ENCODE peak calls at places on chromosomes 5 and 9, in nine cellular contexts. D is astrocyte, J is PC-3, V is neural progenitor cell, L is keratinocyte, F is hepatocyte, X is mammary epithelial cell, H is DND-41, Q is PC-9. E is an unnamed sample.

GRCh38 chr5:150599281-150599680 is 41.2 kb upstream of the SYNPO start:
- DNase-seq in F (no peak), H (no peak), D (no peak), X (no peak), L (no peak), Q (no peak), J (no peak), V (no peak), E (no peak)

GRCh38 chr5:36374275-36374862 is 72.7 kb upstream of the RANBP3L start:
- DNase-seq in J (peak), F (no peak), L (no peak), H (no peak), D (peak), V (no peak), Q (no peak), X (peak), E (no peak)

GRCh38 chr9:109627042-109627441 is 128.9 kb upstream of the PTPN3 start:
- DNase-seq in X (no peak), L (no peak), D (no peak), H (no peak), J (no peak), Q (no peak), V (no peak), F (no peak), E (no peak)

GRCh38 chr5:59661939-59662615 is 231.4 kb downstream of the PDE4D start:
- DNase-seq in V (no peak), H (peak), L (no peak), X (no peak), Q (no peak), D (peak), J (no peak), F (no peak), E (no peak)

GRCh38 chr5:2542026-2542425 is 209.5 kb downstream of the IRX2 start:
- DNase-seq in F (no peak), Q (no peak), X (no peak), J (no peak), D (no peak), L (no peak), H (no peak), V (no peak), E (no peak)

GRCh38 chr5:73591698-73592501 is 26.4 kb downstream of the UTP15 start:
- DNase-seq in Q (no peak), D (peak), F (peak), X (peak), V (no peak), H (no peak), J (peak), L (no peak), E (peak)

GRCh38 chr9:110455860-110456259 is 118.2 kb upstream of the TXNDC8 start:
- DNase-seq in J (no peak), L (no peak), H (no peak), F (no peak), X (no peak), D (no peak), V (no peak), Q (no peak), E (no peak)

GRCh38 chr9:112764837-112765236 is 14.3 kb downstream of the SNX30 start:
- DNase-seq in D (no peak), F (peak), H (no peak), X (no peak), V (peak), Q (no peak), J (no peak), L (no peak), E (no peak)

GRCh38 chr5:20034717-20035116 is 46.7 kb upstream of the CDH18 start:
- DNase-seq in X (no peak), H (no peak), Q (no peak), L (no peak), F (no peak), J (peak), V (no peak), D (no peak), E (no peak)

GRCh38 chr5:43227655-43228054 is 35.6 kb downstream of the NIM1K start:
- DNase-seq in D (peak), H (no peak), F (peak), Q (peak), V (peak), L (no peak), J (peak), X (peak), E (peak)
- TF ChIP-seq CTCF in D (peak), H (peak), F (peak), Q (peak), V (peak), L (peak), J (peak), X (peak), E (no peak)

GRCh38 chr5:114358329-114358728 is 3.5 kb upstream of the KCNN2 start:
- DNase-seq in H (no peak), V (no peak), F (no peak), L (no peak), X (no peak), Q (no peak), J (no peak), D (no peak), E (no peak)

GRCh38 chr5:114360816-114361723 is 800 bp upstream of the KCNN2 start:
- DNase-seq in F (peak), X (no peak), V (peak), J (no peak), H (no peak), L (no peak), D (no peak), Q (no peak), E (peak)

GRCh38 chr5:114361724-114362196 is at the start of gene KCNN2:
- DNase-seq in F (peak), X (peak), H (no peak), L (no peak), V (peak), D (peak), J (peak), Q (no peak), E (peak)

GRCh38 chr5:114362197-114362976 is 517 bp downstream of the KCNN2 start:
- DNase-seq in X (peak), Q (no peak), L (no peak), V (peak), J (no peak), F (peak), H (no peak), D (peak), E (peak)

DNA sequence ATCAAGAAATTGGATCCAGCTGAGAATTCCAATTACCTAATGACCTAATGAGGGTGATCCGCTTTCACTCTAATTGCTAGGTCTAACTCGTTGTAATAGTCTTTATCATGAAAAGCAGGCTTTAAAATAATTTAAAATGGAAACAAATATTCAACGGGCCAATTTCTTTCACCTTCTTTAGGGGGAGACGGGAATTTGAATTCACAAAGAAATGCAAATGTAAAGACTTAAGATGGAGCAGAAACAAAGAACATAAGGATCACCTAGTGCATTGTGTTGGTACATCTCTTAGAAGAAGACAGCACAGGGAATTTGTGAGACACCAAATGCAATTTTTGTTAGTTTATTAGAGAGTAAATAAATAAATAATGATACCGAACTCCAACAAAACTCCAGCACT is 1.5 kb upstream of the KCNN2 start:
- DNase-seq in Q (no peak), D (no peak), J (no peak), F (no peak), L (no peak), X (no peak), H (no peak), V (peak), E (no peak)
- H3K4me3 ChIP-seq in Q (no peak), D (no peak), J (no peak), F (peak), L (no peak), X (no peak), H (no peak), V (peak), E (no peak)

DNA sequence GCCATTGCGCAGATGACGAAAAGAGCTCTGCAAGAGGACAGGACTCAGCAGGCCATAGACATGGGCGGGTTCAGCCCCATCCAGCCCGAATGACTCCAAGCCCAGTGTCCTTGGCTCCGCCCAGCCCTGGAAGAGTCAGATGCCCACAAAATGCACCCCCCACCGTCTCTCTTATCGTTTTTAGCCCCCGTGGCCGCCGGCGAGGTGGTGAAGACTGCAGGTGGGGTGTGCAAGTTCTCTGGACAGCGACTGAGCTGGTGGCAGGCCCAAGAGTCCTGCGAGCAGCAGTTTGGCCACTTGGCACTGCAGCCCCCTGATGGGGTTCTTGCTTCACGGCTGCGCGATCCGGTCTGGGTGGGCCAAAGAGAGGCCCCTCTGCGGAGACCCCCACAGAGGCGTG is 2.1 kb downstream of the ADGRD2 start:
- DNase-seq in J (no peak), X (no peak), V (no peak), L (no peak), H (no peak), Q (no peak), F (no peak), D (no peak), E (no peak)
- TF ChIP-seq EZH2 in J (no peak), X (no peak), V (no peak), L (no peak), H (no peak), Q (no peak), F (no peak), D (no peak), E (no peak)

DNA sequence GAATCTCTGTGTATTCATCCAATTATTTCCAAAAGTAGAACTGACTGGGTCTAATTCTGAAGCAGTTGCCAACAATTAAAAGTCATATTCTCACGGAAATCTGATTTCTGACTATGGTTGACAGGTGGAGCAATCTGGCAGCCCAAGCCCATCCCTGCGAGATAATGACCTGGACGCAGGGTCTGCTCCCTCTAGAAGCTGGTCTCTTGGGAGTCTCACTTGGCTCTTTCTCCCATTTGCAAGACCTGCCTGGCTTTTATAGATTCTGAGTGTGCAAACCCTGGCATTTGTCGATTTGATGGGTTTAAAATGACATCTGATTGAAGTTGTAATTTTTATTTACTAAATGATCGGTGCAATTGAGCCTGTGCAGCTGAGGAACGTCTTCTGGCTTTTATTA is 49.4 kb upstream of the NEURL1B start:
- DNase-seq in H (no peak), J (no peak), D (no peak), F (no peak), Q (no peak), V (no peak), X (no peak), L (no peak), E (no peak)
- TF ChIP-seq CTCF in H (no peak), J (no peak), D (no peak), F (no peak), Q (no peak), V (no peak), X (no peak), L (no peak), E (no peak)

DNA sequence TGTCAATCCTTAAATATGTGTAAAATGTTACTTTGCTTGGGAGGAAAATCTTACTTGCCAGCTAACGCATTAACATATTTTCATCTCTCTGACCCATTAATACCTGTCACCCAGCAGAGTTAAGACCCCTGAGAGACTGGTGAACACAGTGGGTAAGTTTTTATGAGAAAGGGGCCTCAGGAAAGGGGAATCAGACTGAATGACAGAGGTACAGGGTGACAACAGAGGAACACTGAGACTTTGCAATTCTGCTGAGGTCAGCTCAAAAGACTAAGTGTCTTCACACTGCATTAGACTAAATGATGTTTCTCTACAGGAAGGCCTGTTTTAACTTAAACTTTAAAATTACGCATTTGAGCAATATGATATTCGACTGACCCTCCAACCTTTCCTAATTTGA is 223.8 kb downstream of the EFNA5 start:
- DNase-seq in Q (no peak), F (no peak), L (no peak), D (no peak), X (no peak), H (no peak), J (no peak), V (no peak), E (peak)
- H3K4me3 ChIP-seq in Q (no peak), F (no peak), L (no peak), D (no peak), X (no peak), H (no peak), J (no peak), V (no peak), E (no peak)

GRCh38 chr5:31854625-31855526 is 215.9 kb downstream of the PDZD2 start:
- DNase-seq in J (peak), F (peak), Q (no peak), L (no peak), H (no peak), V (peak), D (peak), X (peak), E (peak)
- TF ChIP-seq EZH2 in J (no peak), F (no peak), Q (no peak), L (no peak), H (no peak), V (no peak), D (peak), X (no peak), E (no peak)

GRCh38 chr5:157820593-157821252 is 38.2 kb downstream of the CLINT1 start:
- DNase-seq in Q (no peak), H (no peak), F (peak), V (peak), L (no peak), X (peak), D (peak), J (peak), E (peak)
- TF ChIP-seq CTCF in Q (peak), H (peak), F (peak), V (peak), L (no peak), X (peak), D (peak), J (peak), E (peak)

DNA sequence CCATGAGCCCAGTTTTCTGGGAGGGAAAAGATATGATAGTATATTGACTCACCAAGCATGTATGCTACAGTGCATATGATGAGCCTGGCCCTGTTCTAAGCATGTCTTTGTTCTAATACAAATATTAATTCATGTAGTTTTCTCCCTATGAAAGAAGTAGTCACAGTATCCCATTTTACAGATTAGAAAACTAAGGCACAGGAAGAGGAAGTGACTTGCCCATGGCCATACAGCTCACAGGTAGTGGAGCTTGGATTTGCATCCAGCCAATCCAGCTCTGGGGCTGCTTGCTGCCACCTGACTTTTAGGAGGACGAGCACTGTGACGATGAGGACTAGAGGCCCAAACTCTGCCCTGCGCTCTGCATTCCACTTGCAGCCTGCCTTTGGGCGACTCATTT is 76.4 kb downstream of the AK8 start:
- DNase-seq in L (no peak), H (no peak), D (no peak), V (no peak), X (no peak), F (no peak), J (no peak), Q (no peak), E (no peak)
- H3K4me3 ChIP-seq in L (no peak), H (no peak), D (no peak), V (no peak), X (no peak), F (no peak), J (no peak), Q (no peak), E (no peak)

E was measured in A673.